ENCODE peak calls at places on chromosomes 5 and 9, in nine cellular contexts. One of them, this sample, is unnamed. For H3K27me3, the result is how much of the 10 kb centered on the place peaks cover.

GRCh38 chr5:71873202-71873601 is 154.1 kb downstream of the CARTPT start:
- DNase-seq in GM23338: no peak
- DNase-seq in PC-3: no peak
- DNase-seq in GM06990: no peak
- DNase-seq in neural progenitor cell: no peak
- DNase-seq in AG04450: no peak
- DNase-seq in brain microvascular endothelial cell: no peak
- DNase-seq in fibroblast of lung: no peak
- DNase-seq in upper lobe of right lung: no peak
- DNase-seq in this sample: no peak

GRCh38 chr5:72328172-72328571 is 8.0 kb downstream of the PTCD2 start:
- DNase-seq in brain microvascular endothelial cell: no peak
- DNase-seq in GM23338: no peak
- DNase-seq in PC-3: peak
- DNase-seq in upper lobe of right lung: no peak
- DNase-seq in fibroblast of lung: peak
- DNase-seq in AG04450: no peak
- DNase-seq in GM06990: no peak
- DNase-seq in neural progenitor cell: no peak
- DNase-seq in this sample: no peak

GRCh38 chr5:149658299-149658698 is 71.8 kb upstream of the PPARGC1B start:
- DNase-seq in brain microvascular endothelial cell: no peak
- DNase-seq in PC-3: no peak
- DNase-seq in upper lobe of right lung: no peak
- DNase-seq in AG04450: no peak
- DNase-seq in neural progenitor cell: no peak
- DNase-seq in fibroblast of lung: no peak
- DNase-seq in GM23338: no peak
- DNase-seq in GM06990: no peak
- DNase-seq in this sample: no peak

GRCh38 chr9:85115473-85115872 is 445.9 kb downstream of the NTRK2 start:
- DNase-seq in upper lobe of right lung: no peak
- DNase-seq in AG04450: no peak
- DNase-seq in GM23338: no peak
- DNase-seq in PC-3: no peak
- DNase-seq in GM06990: no peak
- DNase-seq in neural progenitor cell: no peak
- DNase-seq in fibroblast of lung: no peak
- DNase-seq in brain microvascular endothelial cell: no peak
- DNase-seq in this sample: no peak

GRCh38 chr9:89793124-89793495 is 188.3 kb downstream of the GADD45G start:
- DNase-seq in brain microvascular endothelial cell: no peak
- DNase-seq in GM06990: no peak
- DNase-seq in PC-3: no peak
- DNase-seq in upper lobe of right lung: no peak
- DNase-seq in neural progenitor cell: no peak
- DNase-seq in fibroblast of lung: no peak
- DNase-seq in AG04450: no peak
- DNase-seq in GM23338: no peak
- DNase-seq in this sample: no peak

GRCh38 chr5:141914154-141914743 is 9.4 kb upstream of the DELE1 start:
- DNase-seq in neural progenitor cell: peak
- DNase-seq in GM23338: peak
- DNase-seq in PC-3: no peak
- DNase-seq in brain microvascular endothelial cell: no peak
- DNase-seq in fibroblast of lung: no peak
- DNase-seq in GM06990: peak
- DNase-seq in AG04450: no peak
- DNase-seq in upper lobe of right lung: peak
- DNase-seq in this sample: no peak

GRCh38 chr5:127235136-127235535 is 55.5 kb upstream of the MEGF10 start:
- DNase-seq in fibroblast of lung: no peak
- DNase-seq in PC-3: peak
- DNase-seq in GM06990: no peak
- DNase-seq in upper lobe of right lung: no peak
- DNase-seq in GM23338: no peak
- DNase-seq in AG04450: no peak
- DNase-seq in brain microvascular endothelial cell: no peak
- DNase-seq in neural progenitor cell: no peak
- DNase-seq in this sample: no peak

GRCh38 chr5:83097582-83098265 is 20.4 kb downstream of the XRCC4 start:
- DNase-seq in GM06990: no peak
- DNase-seq in upper lobe of right lung: no peak
- DNase-seq in GM23338: no peak
- DNase-seq in PC-3: peak
- DNase-seq in AG04450: no peak
- DNase-seq in fibroblast of lung: peak
- DNase-seq in neural progenitor cell: no peak
- DNase-seq in brain microvascular endothelial cell: no peak
- DNase-seq in this sample: no peak

GRCh38 chr5:76379316-76379715 is 23.8 kb upstream of the IQGAP2 start:
- DNase-seq in fibroblast of lung: no peak
- DNase-seq in PC-3: peak
- DNase-seq in neural progenitor cell: no peak
- DNase-seq in GM06990: no peak
- DNase-seq in brain microvascular endothelial cell: no peak
- DNase-seq in AG04450: no peak
- DNase-seq in upper lobe of right lung: no peak
- DNase-seq in GM23338: no peak
- DNase-seq in this sample: no peak

GRCh38 chr5:68464424-68464823 is 248.9 kb downstream of the PIK3R1 start:
- DNase-seq in fibroblast of lung: no peak
- DNase-seq in brain microvascular endothelial cell: peak
- DNase-seq in GM23338: no peak
- DNase-seq in neural progenitor cell: no peak
- DNase-seq in PC-3: peak
- DNase-seq in GM06990: peak
- DNase-seq in upper lobe of right lung: no peak
- DNase-seq in AG04450: no peak
- DNase-seq in this sample: no peak

GRCh38 chr5:173315495-173316352 is 12.5 kb downstream of the STC2 start:
- DNase-seq in GM06990: no peak
- DNase-seq in PC-3: peak
- DNase-seq in GM23338: peak
- DNase-seq in upper lobe of right lung: no peak
- DNase-seq in neural progenitor cell: peak
- DNase-seq in brain microvascular endothelial cell: peak
- DNase-seq in AG04450: peak
- DNase-seq in fibroblast of lung: peak
- DNase-seq in this sample: no peak

GRCh38 chr5:59856324-59856723 is 37.2 kb downstream of the PDE4D start:
- DNase-seq in neural progenitor cell: no peak
- DNase-seq in GM23338: no peak
- DNase-seq in PC-3: no peak
- DNase-seq in fibroblast of lung: no peak
- DNase-seq in GM06990: no peak
- DNase-seq in brain microvascular endothelial cell: no peak
- DNase-seq in AG04450: no peak
- DNase-seq in upper lobe of right lung: no peak
- DNase-seq in this sample: no peak

GRCh38 chr9:13360188-13360587 is 80.7 kb upstream of the MPDZ start:
- DNase-seq in GM06990: no peak
- DNase-seq in AG04450: no peak
- DNase-seq in brain microvascular endothelial cell: no peak
- DNase-seq in neural progenitor cell: no peak
- DNase-seq in PC-3: no peak
- DNase-seq in fibroblast of lung: no peak
- DNase-seq in GM23338: no peak
- DNase-seq in upper lobe of right lung: no peak
- DNase-seq in this sample: no peak

GRCh38 chr5:119355636-119356383 is at the start of gene TNFAIP8:
- DNase-seq in neural progenitor cell: peak
- DNase-seq in PC-3: peak
- DNase-seq in AG04450: no peak
- DNase-seq in fibroblast of lung: peak
- DNase-seq in brain microvascular endothelial cell: peak
- DNase-seq in upper lobe of right lung: peak
- DNase-seq in GM06990: peak
- DNase-seq in GM23338: peak
- DNase-seq in this sample: no peak

GRCh38 chr9:119365291-119366027 is 3.8 kb downstream of the BRINP1 start:
- DNase-seq in fibroblast of lung: no peak
- DNase-seq in PC-3: peak
- DNase-seq in brain microvascular endothelial cell: peak
- DNase-seq in GM23338: peak
- DNase-seq in GM06990: no peak
- DNase-seq in AG04450: no peak
- DNase-seq in upper lobe of right lung: no peak
- DNase-seq in neural progenitor cell: peak
- DNase-seq in this sample: no peak

GRCh38 chr9:114738581-114739316 is 56.8 kb upstream of the TEX48 start:
- DNase-seq in PC-3: peak
- DNase-seq in AG04450: peak
- DNase-seq in upper lobe of right lung: peak
- DNase-seq in fibroblast of lung: peak
- DNase-seq in GM23338: peak
- DNase-seq in GM06990: no peak
- DNase-seq in neural progenitor cell: peak
- DNase-seq in brain microvascular endothelial cell: peak
- DNase-seq in this sample: peak

GRCh38 chr5:68315679-68316271 is 100.2 kb downstream of the PIK3R1 start:
- DNase-seq in GM06990: peak
- DNase-seq in neural progenitor cell: no peak
- DNase-seq in GM23338: no peak
- DNase-seq in upper lobe of right lung: no peak
- DNase-seq in fibroblast of lung: no peak
- DNase-seq in AG04450: no peak
- DNase-seq in brain microvascular endothelial cell: no peak
- DNase-seq in PC-3: no peak
- DNase-seq in this sample: no peak

GRCh38 chr5:50667079-50667652 is 729 bp downstream of the PARP8 start:
- DNase-seq in AG04450: no peak
- DNase-seq in GM23338: peak
- DNase-seq in PC-3: no peak
- DNase-seq in GM06990: no peak
- DNase-seq in fibroblast of lung: peak
- DNase-seq in brain microvascular endothelial cell: peak
- DNase-seq in neural progenitor cell: peak
- DNase-seq in upper lobe of right lung: peak
- DNase-seq in this sample: no peak

GRCh38 chr5:140881889-140882590 is at the start of gene PCDHA13:
- DNase-seq in GM06990: no peak
- DNase-seq in GM23338: peak
- DNase-seq in fibroblast of lung: no peak
- DNase-seq in neural progenitor cell: peak
- DNase-seq in PC-3: peak
- DNase-seq in AG04450: no peak
- DNase-seq in upper lobe of right lung: peak
- DNase-seq in brain microvascular endothelial cell: no peak
- DNase-seq in this sample: no peak
- H3K4me3 ChIP-seq in GM06990: no peak
- H3K4me3 ChIP-seq in GM23338: peak
- H3K4me3 ChIP-seq in fibroblast of lung: no peak
- H3K4me3 ChIP-seq in neural progenitor cell: peak
- H3K4me3 ChIP-seq in PC-3: peak
- H3K4me3 ChIP-seq in AG04450: no peak
- H3K4me3 ChIP-seq in upper lobe of right lung: peak
- H3K4me3 ChIP-seq in brain microvascular endothelial cell: no peak
- H3K4me3 ChIP-seq in this sample: no peak

DNA sequence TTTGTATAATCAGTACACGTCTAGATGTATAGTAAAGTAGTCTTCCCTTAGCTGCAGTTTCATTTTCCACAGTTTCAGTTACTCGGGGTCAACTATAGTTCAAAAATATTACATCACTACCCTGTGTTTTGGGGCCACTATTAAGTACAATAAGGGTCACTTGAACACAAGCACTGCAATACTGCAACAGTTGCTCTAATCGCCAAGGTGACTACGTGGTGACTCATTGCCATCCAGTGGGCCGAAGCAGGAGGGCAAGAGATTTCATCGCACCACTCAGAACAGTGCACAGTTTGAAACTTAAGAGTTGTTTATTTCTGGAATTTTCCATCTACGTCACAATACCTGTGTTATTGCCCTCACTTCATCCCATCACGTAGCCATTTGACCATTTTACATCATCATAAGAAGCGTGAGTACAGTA is at the start of gene ARL14EPL:
- DNase-seq in PC-3: peak
- DNase-seq in brain microvascular endothelial cell: peak
- DNase-seq in fibroblast of lung: peak
- DNase-seq in GM06990: peak
- DNase-seq in neural progenitor cell: peak
- DNase-seq in GM23338: peak
- DNase-seq in AG04450: peak
- DNase-seq in upper lobe of right lung: peak
- DNase-seq in this sample: peak
- TF ChIP-seq CTCF in PC-3: peak
- TF ChIP-seq CTCF in brain microvascular endothelial cell: peak
- TF ChIP-seq CTCF in fibroblast of lung: peak
- TF ChIP-seq CTCF in GM06990: peak
- TF ChIP-seq CTCF in neural progenitor cell: peak
- TF ChIP-seq CTCF in GM23338: peak
- TF ChIP-seq CTCF in AG04450: peak
- TF ChIP-seq CTCF in upper lobe of right lung: peak
- TF ChIP-seq CTCF in this sample: peak

DNA sequence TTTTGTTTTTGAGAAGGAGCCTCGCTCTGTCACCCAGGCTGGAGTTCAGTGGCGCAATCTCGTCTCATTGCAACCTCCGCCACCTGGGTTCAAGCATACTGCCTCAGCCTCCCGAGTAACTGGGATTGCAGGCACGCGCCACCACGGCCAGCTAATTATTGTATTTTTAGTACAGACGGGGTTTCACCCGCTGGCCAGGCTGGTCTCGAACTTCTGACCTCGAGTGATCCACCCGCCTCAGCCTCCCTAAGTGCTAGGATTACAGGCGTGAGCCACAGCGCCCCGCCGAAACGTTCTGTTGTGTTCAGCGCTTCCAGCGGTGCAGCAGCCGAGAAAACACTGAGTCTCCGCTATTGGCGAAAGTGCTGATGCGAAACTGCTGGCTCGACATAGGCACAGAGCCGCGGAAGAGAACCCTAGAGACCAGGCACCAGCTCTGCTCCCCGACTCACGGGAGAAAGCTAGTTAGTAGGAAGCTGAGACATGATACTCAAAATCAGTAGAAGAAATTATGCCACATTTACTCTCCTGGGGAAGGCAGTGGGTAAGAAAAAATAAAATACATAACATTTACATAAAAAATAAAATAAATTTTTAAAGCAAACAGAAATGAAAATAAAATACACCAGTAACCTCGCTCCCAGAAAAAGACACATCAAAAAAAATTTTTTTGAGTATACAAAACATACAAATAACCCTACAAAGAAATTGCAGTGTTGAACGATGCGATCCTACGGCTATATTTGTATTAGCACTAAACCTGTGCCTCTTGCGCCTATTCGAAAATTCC is 31.6 kb downstream of the ANXA2R start:
- DNase-seq in PC-3: peak
- DNase-seq in AG04450: peak
- DNase-seq in GM23338: peak
- DNase-seq in upper lobe of right lung: peak
- DNase-seq in neural progenitor cell: peak
- DNase-seq in brain microvascular endothelial cell: peak
- DNase-seq in GM06990: peak
- DNase-seq in fibroblast of lung: peak
- DNase-seq in this sample: no peak
- H3K27me3 ChIP-seq in PC-3: under half
- H3K27me3 ChIP-seq in AG04450: under half
- H3K27me3 ChIP-seq in GM23338: half or more
- H3K27me3 ChIP-seq in upper lobe of right lung: under half
- H3K27me3 ChIP-seq in neural progenitor cell: half or more
- H3K27me3 ChIP-seq in brain microvascular endothelial cell: under half
- H3K27me3 ChIP-seq in GM06990: under half
- H3K27me3 ChIP-seq in fibroblast of lung: under half
- H3K27me3 ChIP-seq in this sample: under half

GRCh38 chr5:171743786-171744076 is 41.9 kb upstream of the SMIM23 start:
- DNase-seq in GM23338: no peak
- DNase-seq in fibroblast of lung: no peak
- DNase-seq in PC-3: no peak
- DNase-seq in upper lobe of right lung: no peak
- DNase-seq in GM06990: no peak
- DNase-seq in neural progenitor cell: no peak
- DNase-seq in AG04450: no peak
- DNase-seq in brain microvascular endothelial cell: no peak
- DNase-seq in this sample: no peak
- H3K4me3 ChIP-seq in GM23338: no peak
- H3K4me3 ChIP-seq in fibroblast of lung: no peak
- H3K4me3 ChIP-seq in PC-3: no peak
- H3K4me3 ChIP-seq in upper lobe of right lung: no peak
- H3K4me3 ChIP-seq in GM06990: no peak
- H3K4me3 ChIP-seq in neural progenitor cell: no peak
- H3K4me3 ChIP-seq in AG04450: no peak
- H3K4me3 ChIP-seq in brain microvascular endothelial cell: no peak
- H3K4me3 ChIP-seq in this sample: no peak